ENCODE peak calls at places on chromosomes 2 and 18, in four cellular contexts. One of them, this sample, is unnamed.

GRCh38 chr2:38748391-38748790 is 2.8 kb downstream of the SRSF7 start:
- DNase-seq in putamen: no peak
- DNase-seq in head of caudate nucleus: no peak
- DNase-seq in NB4: no peak
- DNase-seq in this sample: no peak

GRCh38 chr2:38571186-38571585 is 31.5 kb downstream of the HNRNPLL start:
- DNase-seq in putamen: no peak
- DNase-seq in head of caudate nucleus: no peak
- DNase-seq in NB4: no peak
- DNase-seq in this sample: no peak

GRCh38 chr18:22439447-22439846 is 21.7 kb upstream of the CTAGE1 start:
- DNase-seq in NB4: no peak
- DNase-seq in putamen: no peak
- DNase-seq in head of caudate nucleus: no peak
- DNase-seq in this sample: no peak

GRCh38 chr18:62187543-62188378 is 706 bp downstream of the RELCH start:
- DNase-seq in NB4: peak
- DNase-seq in head of caudate nucleus: peak
- DNase-seq in putamen: peak
- DNase-seq in this sample: no peak

GRCh38 chr2:157470321-157470720 is 26.4 kb upstream of the CYTIP start:
- DNase-seq in NB4: peak
- DNase-seq in putamen: no peak
- DNase-seq in head of caudate nucleus: no peak
- DNase-seq in this sample: no peak

GRCh38 chr2:231185050-231185725 is 13.2 kb upstream of the ARMC9 start:
- DNase-seq in NB4: peak
- DNase-seq in putamen: no peak
- DNase-seq in head of caudate nucleus: no peak
- DNase-seq in this sample: no peak

GRCh38 chr2:159064446-159065301 is 96.2 kb downstream of the TANC1 start:
- DNase-seq in NB4: no peak
- DNase-seq in putamen: no peak
- DNase-seq in head of caudate nucleus: no peak
- DNase-seq in this sample: peak

GRCh38 chr2:122028371-122029102 is 273.1 kb downstream of the TSN start:
- DNase-seq in putamen: peak
- DNase-seq in NB4: no peak
- DNase-seq in head of caudate nucleus: no peak
- DNase-seq in this sample: no peak

GRCh38 chr18:48799724-48800315 is 150.9 kb downstream of the SMAD7 start:
- DNase-seq in head of caudate nucleus: no peak
- DNase-seq in putamen: no peak
- DNase-seq in NB4: no peak
- DNase-seq in this sample: no peak

GRCh38 chr2:111168528-111168929 is 47.8 kb downstream of the BCL2L11 start:
- DNase-seq in putamen: peak
- DNase-seq in NB4: peak
- DNase-seq in head of caudate nucleus: peak
- DNase-seq in this sample: no peak

GRCh38 chr18:58787750-58788149 is 76.9 kb upstream of the ZNF532 start:
- DNase-seq in head of caudate nucleus: peak
- DNase-seq in putamen: peak
- DNase-seq in NB4: no peak
- DNase-seq in this sample: peak